ENCODE peak calls at places on chromosomes 2 and 18, in five cellular contexts. One of them, this sample, is unnamed.
A peak's percentile ranks its signal among the peaks of the same experiment; 100 is the strongest.

GRCh38 chr2:105490204-105490603 is 91.4 kb upstream of the FHL2 start:
- DNase-seq in neuronal stem cell: no peak
- DNase-seq in trophoblast cell: no peak
- DNase-seq in IMR-90: no peak
- DNase-seq in mesendoderm: no peak
- DNase-seq in this sample: no peak

GRCh38 chr2:10499275-10499907 is 51.3 kb upstream of the ODC1 start:
- DNase-seq in mesendoderm: no peak
- DNase-seq in trophoblast cell: peak; percentile 34
- DNase-seq in IMR-90: peak; percentile 12
- DNase-seq in neuronal stem cell: no peak
- DNase-seq in this sample: peak; percentile 21

GRCh38 chr2:6369266-6369665 is 496.4 kb downstream of the CMPK2 start:
- DNase-seq in neuronal stem cell: no peak
- DNase-seq in trophoblast cell: no peak
- DNase-seq in IMR-90: no peak
- DNase-seq in mesendoderm: no peak
- DNase-seq in this sample: no peak

GRCh38 chr2:80167284-80167808 is 137.2 kb downstream of the LRRTM1 start:
- DNase-seq in mesendoderm: no peak
- DNase-seq in IMR-90: no peak
- DNase-seq in neuronal stem cell: no peak
- DNase-seq in trophoblast cell: no peak
- DNase-seq in this sample: no peak

GRCh38 chr2:157747695-157748370 is 119.2 kb upstream of the ACVR1C start:
- DNase-seq in mesendoderm: peak; percentile 18
- DNase-seq in trophoblast cell: no peak
- DNase-seq in neuronal stem cell: no peak
- DNase-seq in IMR-90: peak; percentile 89
- DNase-seq in this sample: peak; percentile 83

GRCh38 chr2:37326285-37326684 is 1.7 kb upstream of the PRKD3 start:
- DNase-seq in neuronal stem cell: no peak
- DNase-seq in trophoblast cell: peak; percentile 76
- DNase-seq in IMR-90: peak; percentile 86
- DNase-seq in mesendoderm: peak; percentile 63
- DNase-seq in this sample: peak; percentile 92

GRCh38 chr2:231717281-231718180 is 9.2 kb downstream of the PTMA start:
- DNase-seq in mesendoderm: peak; percentile 94
- DNase-seq in trophoblast cell: peak; percentile 90
- DNase-seq in neuronal stem cell: no peak
- DNase-seq in IMR-90: peak; percentile 76
- DNase-seq in this sample: peak; percentile 66

GRCh38 chr2:118973542-118973951 is 31.6 kb downstream of the MARCO start:
- DNase-seq in trophoblast cell: peak; percentile 57
- DNase-seq in neuronal stem cell: no peak
- DNase-seq in IMR-90: no peak
- DNase-seq in mesendoderm: no peak
- DNase-seq in this sample: no peak

GRCh38 chr2:109382946-109383345 is 230.8 kb downstream of the SEPTIN10 start:
- DNase-seq in IMR-90: peak; percentile 83
- DNase-seq in neuronal stem cell: no peak
- DNase-seq in trophoblast cell: peak; percentile 22
- DNase-seq in mesendoderm: peak; percentile 34
- DNase-seq in this sample: peak; percentile 78

GRCh38 chr2:173184031-173185004 is 108.7 kb downstream of the MAP3K20 start:
- DNase-seq in IMR-90: peak; percentile 100
- DNase-seq in trophoblast cell: no peak
- DNase-seq in mesendoderm: peak; percentile 90
- DNase-seq in neuronal stem cell: no peak
- DNase-seq in this sample: peak; percentile 99

GRCh38 chr18:51211552-51211951 is 14.1 kb upstream of the MEX3C start:
- DNase-seq in trophoblast cell: peak; percentile 56
- DNase-seq in neuronal stem cell: no peak
- DNase-seq in mesendoderm: no peak
- DNase-seq in IMR-90: peak; percentile 59
- DNase-seq in this sample: peak; percentile 66

GRCh38 chr2:120204945-120205670 is 18.1 kb downstream of the TMEM185B start:
- DNase-seq in neuronal stem cell: no peak
- DNase-seq in mesendoderm: no peak
- DNase-seq in IMR-90: no peak
- DNase-seq in trophoblast cell: no peak
- DNase-seq in this sample: no peak

GRCh38 chr2:232568161-232568560 is 17.7 kb downstream of the EIF4E2 start:
- DNase-seq in neuronal stem cell: no peak
- DNase-seq in trophoblast cell: no peak
- DNase-seq in mesendoderm: no peak
- DNase-seq in IMR-90: peak; percentile 84
- DNase-seq in this sample: peak; percentile 84

GRCh38 chr2:11853197-11853588 is 106.8 kb downstream of the LPIN1 start:
- DNase-seq in trophoblast cell: no peak
- DNase-seq in IMR-90: no peak
- DNase-seq in neuronal stem cell: no peak
- DNase-seq in mesendoderm: no peak
- DNase-seq in this sample: no peak

GRCh38 chr2:41836944-41837343 is 210.9 kb upstream of the PKDCC start:
- DNase-seq in IMR-90: peak; percentile 58
- DNase-seq in neuronal stem cell: peak; percentile 76
- DNase-seq in trophoblast cell: peak; percentile 78
- DNase-seq in mesendoderm: peak; percentile 70
- DNase-seq in this sample: peak; percentile 60

GRCh38 chr2:38661306-38661705 is 4.6 kb upstream of the GALM start:
- DNase-seq in trophoblast cell: no peak
- DNase-seq in neuronal stem cell: no peak
- DNase-seq in mesendoderm: no peak
- DNase-seq in IMR-90: peak; percentile 69
- DNase-seq in this sample: peak; percentile 49

GRCh38 chr2:19195681-19196080 is 162.7 kb downstream of the OSR1 start:
- DNase-seq in neuronal stem cell: no peak
- DNase-seq in trophoblast cell: peak; percentile 34
- DNase-seq in IMR-90: peak; percentile 63
- DNase-seq in mesendoderm: peak; percentile 10
- DNase-seq in this sample: peak; percentile 13

DNA sequence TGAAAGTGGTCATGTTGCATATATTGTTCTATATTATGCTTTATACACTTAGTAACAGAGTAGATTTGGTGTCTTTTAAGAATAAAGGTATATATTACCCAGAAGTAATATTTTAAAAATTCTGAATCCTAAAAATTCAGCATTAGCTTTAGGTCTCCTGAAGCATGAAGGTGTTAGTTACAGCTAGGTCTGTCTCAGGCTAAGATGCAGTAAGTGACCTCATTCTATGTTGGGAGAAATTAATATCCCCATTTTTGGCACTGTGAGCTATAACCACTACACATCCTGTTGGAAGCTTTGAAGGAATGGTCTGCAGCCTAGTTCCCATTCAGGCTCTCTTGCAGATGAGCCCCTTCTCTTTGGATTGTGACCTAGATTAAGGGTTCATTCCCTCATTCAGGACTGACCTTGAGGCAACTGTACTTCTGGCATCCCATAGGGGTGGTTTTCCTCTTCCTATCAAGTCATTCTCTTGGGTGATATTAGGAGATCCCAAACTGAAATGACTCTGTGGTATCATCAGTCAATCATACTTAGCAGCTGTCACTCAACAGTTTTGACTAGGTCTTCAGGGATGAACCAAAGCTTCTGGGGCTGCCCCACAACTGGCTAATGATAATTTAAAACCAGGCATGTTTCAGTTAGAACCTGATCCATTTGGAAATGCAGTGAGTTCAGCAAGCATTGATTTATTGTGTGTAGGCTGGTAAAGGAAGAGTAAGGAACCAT is 117.7 kb downstream of the GPD2 start:
- DNase-seq in IMR-90: no peak
- DNase-seq in trophoblast cell: no peak
- DNase-seq in mesendoderm: no peak
- DNase-seq in neuronal stem cell: no peak
- DNase-seq in this sample: no peak
- H3K23ac ChIP-seq in IMR-90: no peak overlapping the region
- H3K23ac ChIP-seq in trophoblast cell: no peak overlapping the region
- H3K23ac ChIP-seq in mesendoderm: no peak overlapping the region
- H3K23ac ChIP-seq in neuronal stem cell: no peak overlapping the region
- H3K23ac ChIP-seq in this sample: no peak overlapping the region

DNA sequence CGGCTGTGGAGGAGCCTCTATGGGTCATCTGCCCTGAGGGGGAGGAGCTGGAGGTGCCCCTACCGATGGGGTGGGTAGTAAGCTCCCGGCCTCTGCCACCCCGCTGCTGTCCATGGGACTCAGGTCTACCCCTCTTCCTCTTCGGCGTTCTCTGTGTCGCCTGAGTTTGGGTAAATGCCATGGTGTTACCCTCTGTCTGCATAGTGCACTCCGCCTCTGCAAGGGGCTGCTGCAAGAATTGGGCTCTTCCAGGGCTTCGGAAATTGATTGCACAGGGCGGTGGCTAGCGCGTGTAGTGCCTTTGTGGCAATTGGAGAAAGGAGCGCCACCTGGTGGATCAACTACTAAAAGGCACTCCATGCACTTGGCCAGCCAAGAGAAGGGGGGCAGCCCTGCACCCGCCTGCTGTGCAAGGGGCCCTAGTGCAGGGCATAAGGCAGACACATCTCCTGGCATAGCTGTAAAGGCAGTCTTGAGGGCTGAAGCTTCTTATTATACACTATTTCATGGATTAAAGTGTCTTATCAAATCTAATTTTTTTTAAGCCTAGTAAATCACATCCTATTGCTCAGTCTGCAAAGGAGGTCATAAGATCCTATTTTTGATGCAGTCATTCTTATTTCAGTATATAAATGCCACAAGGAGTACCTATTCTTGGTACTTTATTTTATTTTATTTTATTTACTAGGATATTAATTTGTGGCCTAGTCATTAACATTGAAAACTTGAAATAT is 308.9 kb downstream of the PDE11A start:
- DNase-seq in trophoblast cell: peak; percentile 79
- DNase-seq in neuronal stem cell: peak; percentile 77
- DNase-seq in IMR-90: peak; percentile 58
- DNase-seq in mesendoderm: peak; percentile 90
- DNase-seq in this sample: peak; percentile 74
- H3K23ac ChIP-seq in trophoblast cell: no peak overlapping the region
- H3K23ac ChIP-seq in neuronal stem cell: no peak overlapping the region
- H3K23ac ChIP-seq in IMR-90: no peak overlapping the region
- H3K23ac ChIP-seq in mesendoderm: no peak overlapping the region
- H3K23ac ChIP-seq in this sample: no peak overlapping the region

DNA sequence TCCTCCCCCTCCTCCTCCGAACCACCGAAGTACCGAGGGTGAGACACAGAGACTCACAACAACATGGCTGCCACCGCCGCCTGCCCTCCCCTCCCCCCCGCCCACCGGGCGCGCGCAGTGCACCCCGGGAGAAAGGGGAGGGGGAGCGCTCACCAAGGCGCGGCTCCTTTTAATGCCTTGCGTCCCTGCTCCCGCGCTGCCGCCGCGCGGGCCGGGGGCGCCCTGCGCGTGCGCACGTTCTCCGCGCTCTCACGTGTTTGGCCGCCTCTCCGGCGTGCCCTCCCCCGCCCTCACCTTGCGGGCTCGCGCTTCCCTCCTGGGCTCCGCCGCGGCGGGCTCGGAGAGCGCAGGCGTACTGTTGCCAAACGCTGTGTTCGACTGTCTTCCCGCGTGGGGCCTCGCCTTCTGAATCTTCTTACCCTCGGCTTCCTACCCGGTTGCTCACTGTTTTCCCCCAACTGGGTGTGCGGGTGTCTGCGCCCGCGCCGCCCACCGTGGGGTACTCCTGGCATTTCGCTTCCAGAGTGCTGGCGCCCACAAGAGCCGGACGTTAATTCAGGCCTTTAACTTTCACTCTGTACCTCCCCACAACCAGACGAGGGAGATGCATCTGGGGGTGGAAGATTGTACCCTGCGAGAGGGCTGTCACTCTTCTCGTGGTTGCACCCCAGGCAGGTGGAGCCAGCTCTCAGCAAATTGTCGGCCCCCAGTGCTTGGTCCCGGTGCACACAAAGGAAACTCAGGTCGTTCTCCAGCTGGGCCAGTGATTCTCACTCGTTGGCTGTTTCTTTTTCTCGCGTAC is at the start of gene PUM2:
- DNase-seq in neuronal stem cell: peak; percentile 97
- DNase-seq in mesendoderm: peak; percentile 99
- DNase-seq in trophoblast cell: peak; percentile 98
- DNase-seq in IMR-90: peak; percentile 94
- DNase-seq in this sample: peak; percentile 92
- H3K23ac ChIP-seq in neuronal stem cell: peak within 1 kb of the TSS; percentile 99
- H3K23ac ChIP-seq in mesendoderm: peak within 1 kb of the TSS; percentile 83
- H3K23ac ChIP-seq in trophoblast cell: no peak within 1 kb of the TSS
- H3K23ac ChIP-seq in IMR-90: peak within 1 kb of the TSS; percentile 98
- H3K23ac ChIP-seq in this sample: peak within 1 kb of the TSS; percentile 83

DNA sequence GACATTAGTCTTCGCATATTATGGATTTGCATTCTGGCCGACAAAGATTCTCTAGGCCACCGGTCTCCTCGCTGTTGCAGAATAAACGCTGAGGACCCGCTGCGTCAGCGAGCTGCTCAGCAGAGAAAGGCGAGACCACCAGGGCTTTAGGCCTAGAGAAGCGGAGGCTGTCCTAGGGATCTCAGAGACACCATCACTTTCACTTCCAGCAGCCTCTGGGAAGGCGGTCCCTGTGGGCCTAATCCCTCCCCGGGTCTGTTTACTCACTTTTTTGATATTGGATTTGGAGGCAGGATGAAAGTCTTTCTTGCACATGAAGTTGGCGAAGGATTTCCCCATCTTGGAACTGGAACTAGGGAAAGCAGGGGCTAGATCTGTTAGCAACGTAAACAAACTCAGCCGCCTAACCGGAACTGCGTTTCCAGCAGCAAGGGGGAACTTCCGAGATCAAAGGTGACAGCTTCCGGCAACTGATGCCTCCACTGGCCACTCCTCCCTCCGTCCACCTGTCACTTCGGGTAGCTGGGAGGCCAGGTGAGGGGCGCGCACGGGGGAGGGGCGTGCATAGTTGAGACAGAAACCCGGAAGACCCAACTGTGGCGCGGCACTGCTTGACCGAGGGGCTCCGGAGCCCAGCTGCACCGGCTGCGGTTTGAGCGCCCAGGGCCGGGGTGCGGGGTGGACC is at the start of gene SCRN3:
- DNase-seq in trophoblast cell: peak; percentile 83
- DNase-seq in mesendoderm: peak; percentile 95
- DNase-seq in neuronal stem cell: peak; percentile 40
- DNase-seq in IMR-90: peak; percentile 79
- DNase-seq in this sample: peak; percentile 90
- H3K23ac ChIP-seq in trophoblast cell: no peak within 1 kb of the TSS
- H3K23ac ChIP-seq in mesendoderm: no peak within 1 kb of the TSS
- H3K23ac ChIP-seq in neuronal stem cell: peak within 1 kb of the TSS; percentile 13
- H3K23ac ChIP-seq in IMR-90: peak within 1 kb of the TSS; percentile 94
- H3K23ac ChIP-seq in this sample: no peak within 1 kb of the TSS

DNA sequence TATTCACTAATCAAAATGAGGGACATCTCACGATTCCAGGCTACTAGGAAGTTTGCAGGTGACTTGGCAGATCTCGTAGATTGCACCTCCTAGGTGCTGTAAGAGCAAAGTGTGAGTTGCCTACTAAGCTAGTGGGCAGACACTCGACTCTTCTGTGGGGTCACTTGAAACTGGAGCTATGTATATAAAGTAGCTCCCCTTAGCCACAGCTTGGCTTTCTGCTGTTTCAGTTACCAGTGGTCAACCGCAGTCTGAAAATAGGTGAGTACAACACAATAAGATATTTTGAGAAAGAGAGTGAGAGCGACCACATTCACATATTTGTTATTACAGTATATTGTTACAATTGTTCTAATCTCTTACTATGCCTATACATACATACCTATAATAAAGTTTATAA is 23.3 kb downstream of the CTAGE1 start:
- DNase-seq in neuronal stem cell: no peak
- DNase-seq in IMR-90: no peak
- DNase-seq in mesendoderm: no peak
- DNase-seq in trophoblast cell: no peak
- DNase-seq in this sample: no peak
- H3K23ac ChIP-seq in neuronal stem cell: no peak overlapping the region
- H3K23ac ChIP-seq in IMR-90: no peak overlapping the region
- H3K23ac ChIP-seq in mesendoderm: no peak overlapping the region
- H3K23ac ChIP-seq in trophoblast cell: no peak overlapping the region
- H3K23ac ChIP-seq in this sample: no peak overlapping the region